ENCODE peak calls at places on chromosomes 13 and 19, in ten cellular contexts. F is lower leg skin; O is frontal cortex; Q is EL; A is CD4-positive, alpha-beta T cell; G is iPS-NIHi11; S is activated CD4-positive, CD25-positive, alpha-beta regulatory T cell treated with anti-CD3 and anti-CD28 coated beads, Interleukin-2, amount 50 U/mL, for 72 hours; N is activated T-helper 2 cell treated with anti-CD3 and anti-CD28 coated beads, Interferon-gamma antibody, Interleukin-2, Interleukin-4, amounts not matched to agents 10 μg/mL and 5 μg/mL and 100 μg/mL, durations not matched to agents 14 hours and 24 hours and 36 hours; W is GM04503; T is Right ventricle myocardium superior. B is an unnamed sample.

GRCh38 chr19:10112895-10113591 is 1.6 kb downstream of the P2RY11 start:
- DNase-seq in F (no peak), O (no peak), Q (peak), A (peak), G (peak), S (peak), N (peak), W (no peak), T (peak), B (no peak)

GRCh38 chr19:36441339-36441738 is 22.9 kb upstream of the ZFP82 start:
- DNase-seq in F (no peak), O (no peak), Q (no peak), A (no peak), G (no peak), S (no peak), N (no peak), W (no peak), T (no peak), B (no peak)

GRCh38 chr19:33005440-33005839 is 33.4 kb downstream of the FAAP24 start:
- DNase-seq in F (no peak), O (no peak), Q (no peak), A (no peak), G (peak), S (no peak), N (no peak), W (no peak), T (no peak), B (no peak)

GRCh38 chr13:29502391-29503008 is 93.0 kb downstream of the SLC7A1 start:
- DNase-seq in F (no peak), O (no peak), Q (no peak), A (no peak), G (no peak), S (no peak), N (no peak), W (no peak), T (no peak), B (no peak)

GRCh38 chr13:103236213-103236612 is 170.0 kb upstream of the SLC10A2 start:
- DNase-seq in F (no peak), O (no peak), Q (no peak), A (no peak), G (no peak), S (no peak), N (no peak), W (no peak), T (no peak), B (no peak)

GRCh38 chr13:20704459-20705069 is 1.1 kb downstream of the IL17D start:
- DNase-seq in F (no peak), O (no peak), Q (no peak), A (no peak), G (no peak), S (no peak), N (no peak), W (no peak), T (no peak), B (no peak)

GRCh38 chr13:66234159-66234558 is 996.0 kb downstream of the PCDH9 start:
- DNase-seq in F (no peak), O (no peak), Q (no peak), A (no peak), G (no peak), S (no peak), N (no peak), W (no peak), T (no peak), B (no peak)

GRCh38 chr19:16442386-16443276 is 29.1 kb downstream of the EPS15L1 start:
- DNase-seq in F (no peak), O (no peak), Q (no peak), A (no peak), G (peak), S (no peak), N (no peak), W (no peak), T (peak), B (no peak)

B was measured in breast epithelium.